ENCODE peak calls at places on chromosomes 4 and X, in four cellular contexts. B, T, Z and K are unnamed samples.

GRCh38 chr4:96602661-96603060 is 762.8 kb downstream of the PDHA2 start:
- DNase-seq in B (no peak), Z (no peak), T (no peak), K (no peak)

GRCh38 chrX:40085086-40085551 is 12.6 kb downstream of the BCOR start:
- DNase-seq in B (no peak), T (no peak), Z (no peak), K (no peak)

GRCh38 chrX:136347706-136348105 is 46.9 kb downstream of the ADGRG4 start:
- DNase-seq in B (no peak), Z (no peak), T (no peak), K (no peak)

GRCh38 chr4:10006236-10006603 is 15.1 kb downstream of the SLC2A9 start:
- DNase-seq in B (peak; percentile 24), T (no peak), Z (no peak), K (no peak)

GRCh38 chrX:53374222-53374820 is 48.1 kb downstream of the SMC1A start:
- DNase-seq in B (no peak), T (no peak), Z (no peak), K (no peak)

GRCh38 chr4:117157360-117157759 is 72.0 kb upstream of the TRAM1L1 start:
- DNase-seq in B (no peak), T (no peak), Z (no peak), K (no peak)

GRCh38 chr4:169971456-169972015 is 54.7 kb downstream of the MFAP3L start:
- DNase-seq in B (no peak), Z (no peak), T (no peak), K (no peak)

GRCh38 chr4:102612824-102613366 is 111.7 kb downstream of the NFKB1 start:
- DNase-seq in B (no peak), Z (no peak), T (no peak), K (no peak)

GRCh38 chr4:39698424-39699009 is 581 bp downstream of the UBE2K start:
- DNase-seq in Z (no peak), T (peak; percentile 58), B (peak; percentile 55), K (peak; percentile 74)

GRCh38 chrX:150362599-150363481 is at the start of gene MAMLD1:
- DNase-seq in B (peak; percentile 68), T (peak; percentile 18), Z (no peak), K (peak; percentile 58)

GRCh38 chr4:107825072-107825789 is 499 bp downstream of the SGMS2 start:
- DNase-seq in T (peak; percentile 29), B (peak; percentile 16), Z (no peak), K (peak; percentile 73)

GRCh38 chr4:168769416-168769815 is 240.6 kb downstream of the CBR4 start:
- DNase-seq in T (no peak), Z (no peak), B (no peak), K (no peak)
- TF ChIP-seq CTCF in T (no peak), Z (no peak), B (no peak), K (no peak)

GRCh38 chrX:148568763-148569162 is 68.3 kb downstream of the AFF2 start:
- DNase-seq in B (no peak), T (no peak), Z (no peak), K (no peak)

GRCh38 chrX:148577711-148578110 is 77.3 kb downstream of the AFF2 start:
- DNase-seq in Z (no peak), B (no peak), T (no peak), K (no peak)

GRCh38 chrX:148574247-148574973 is 74.0 kb downstream of the AFF2 start:
- DNase-seq in T (no peak), Z (no peak), B (no peak), K (no peak)

GRCh38 chrX:148572332-148572731 is 71.9 kb downstream of the AFF2 start:
- DNase-seq in T (no peak), B (no peak), Z (no peak), K (no peak)

DNA sequence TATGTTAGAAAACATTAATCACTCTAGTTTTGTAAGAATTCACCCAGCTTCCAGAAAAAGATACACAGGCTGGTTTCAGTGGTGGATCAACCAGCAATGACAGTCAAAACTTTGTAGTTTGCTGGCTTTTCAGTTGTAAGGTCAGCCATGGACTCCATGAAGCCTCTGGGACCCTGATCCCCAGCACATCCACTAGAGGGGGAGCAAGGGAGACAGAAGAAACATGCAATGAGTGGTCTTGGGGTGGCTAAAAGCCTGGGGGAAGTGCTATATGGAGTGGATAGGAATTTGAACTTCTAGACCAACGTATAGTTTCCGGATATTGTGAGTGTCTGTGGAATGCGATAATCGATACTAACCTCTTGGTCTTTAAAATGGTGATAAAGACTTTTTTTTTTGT is 72.7 kb downstream of the AFF2 start:
- DNase-seq in Z (no peak), T (no peak), B (no peak), K (no peak)
- TF ChIP-seq CTCF in Z (no peak), T (no peak), B (no peak), K (peak; percentile 29)

DNA sequence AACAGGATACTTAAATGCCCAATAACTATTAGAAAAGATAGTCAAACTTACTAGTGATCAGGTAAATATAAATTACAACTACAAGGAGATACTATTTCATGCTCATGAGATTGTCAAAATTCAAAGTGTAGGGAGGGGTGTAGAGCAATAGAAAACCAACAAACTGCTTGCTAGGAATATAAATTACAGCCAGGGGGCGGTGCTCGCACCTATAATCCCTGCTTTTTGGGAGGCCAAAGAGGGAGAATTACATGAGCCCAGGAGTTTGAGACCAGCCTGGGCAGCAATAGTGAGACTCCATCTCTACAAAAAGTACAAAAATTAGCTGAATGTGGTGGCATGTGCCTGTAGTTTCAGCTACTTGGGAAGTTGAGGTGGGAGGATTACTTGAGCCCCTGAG is 556.5 kb upstream of the NR3C2 start:
- DNase-seq in Z (no peak), B (no peak), T (peak; percentile 29), K (no peak)
- TF ChIP-seq CTCF in Z (no peak), B (no peak), T (peak; percentile 39), K (peak; percentile 61)

DNA sequence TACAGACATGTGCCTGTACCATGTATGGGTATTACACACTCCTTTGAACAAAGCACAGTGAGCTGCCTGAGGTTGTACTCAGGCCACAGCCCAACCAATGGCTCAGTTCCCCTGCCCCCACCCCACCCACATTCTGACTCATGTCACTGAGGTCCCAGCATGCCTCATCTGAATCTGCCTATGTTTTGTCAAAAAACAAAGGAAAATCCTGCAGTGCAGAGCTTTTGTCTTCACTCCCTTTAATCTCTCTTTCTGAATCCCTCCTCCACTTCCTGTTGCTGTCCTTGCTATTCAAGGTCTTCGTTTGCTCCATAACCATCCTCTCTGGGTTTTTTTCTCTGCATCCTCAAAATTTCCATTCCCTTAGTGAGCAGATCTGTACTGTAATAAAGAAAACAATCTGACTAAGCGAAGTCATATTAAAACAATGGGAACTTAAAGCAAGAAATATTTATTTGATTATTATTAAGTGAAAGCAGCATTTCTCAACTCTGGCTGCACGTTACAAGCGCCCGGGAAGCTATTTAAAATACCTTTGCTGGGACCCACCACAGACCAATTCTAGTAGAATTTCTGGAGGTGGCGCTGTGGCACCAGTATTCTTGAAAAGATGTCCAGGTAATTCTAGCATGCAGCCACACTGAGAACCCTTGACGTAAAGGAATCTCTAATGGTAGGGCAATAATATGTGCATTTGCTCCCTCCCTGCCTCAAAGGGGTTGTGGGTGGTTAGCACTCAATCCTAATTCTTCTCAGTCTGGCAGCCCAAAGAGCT is 8.8 kb downstream of the GUCY2F start:
- DNase-seq in Z (no peak), T (peak; percentile 33), B (peak; percentile 2), K (no peak)
- TF ChIP-seq CTCF in Z (no peak), T (no peak), B (no peak), K (peak; percentile 67)

GRCh38 chr4:110165382-110166285 is 32.8 kb downstream of the ELOVL6 start:
- DNase-seq in T (no peak), B (no peak), Z (peak; percentile 23), K (no peak)

GRCh38 chr4:110175634-110176033 is 22.8 kb downstream of the ELOVL6 start:
- DNase-seq in B (no peak), T (no peak), Z (no peak), K (no peak)

GRCh38 chr4:110172972-110173371 is 25.4 kb downstream of the ELOVL6 start:
- DNase-seq in B (no peak), T (no peak), Z (no peak), K (no peak)

GRCh38 chr4:110171981-110172380 is 26.4 kb downstream of the ELOVL6 start:
- DNase-seq in B (no peak), T (no peak), Z (no peak), K (no peak)

GRCh38 chr4:110170861-110171260 is 27.6 kb downstream of the ELOVL6 start:
- DNase-seq in Z (no peak), B (no peak), T (no peak), K (no peak)
- TF ChIP-seq CTCF in Z (no peak), B (no peak), T (no peak), K (peak; percentile 48)

GRCh38 chr4:147596377-147596776 is 20.8 kb upstream of the TMEM184C start:
- DNase-seq in Z (no peak), T (no peak), B (no peak), K (no peak)
- TF ChIP-seq CTCF in Z (no peak), T (no peak), B (no peak), K (peak; percentile 20)